ENCODE peak calls at places on chromosome 9, in six cellular contexts. One of them, this sample, is unnamed.

GRCh38 chr9:129623331-129623730 is 2.4 kb upstream of the C9orf50 start:
- DNase-seq in AG04450: no peak
- DNase-seq in NCI-H1092: no peak
- DNase-seq in glomerular endothelial cell: no peak
- DNase-seq in stimulated activated CD4-positive, alpha-beta T cell treated with anti-CD3 and anti-CD28 coated beads, Interleukin-1b, Interleukin-23, amount 100 ng/mL, for 1 hour: no peak
- DNase-seq in stimulated activated naive CD4-positive, alpha-beta T cell: no peak
- DNase-seq in this sample: no peak

GRCh38 chr9:129544766-129545165 is 76.1 kb downstream of the C9orf50 start:
- DNase-seq in AG04450: no peak
- DNase-seq in NCI-H1092: no peak
- DNase-seq in glomerular endothelial cell: no peak
- DNase-seq in stimulated activated CD4-positive, alpha-beta T cell treated with anti-CD3 and anti-CD28 coated beads, Interleukin-1b, Interleukin-23, amount 100 ng/mL, for 1 hour: no peak
- DNase-seq in stimulated activated naive CD4-positive, alpha-beta T cell: no peak
- DNase-seq in this sample: no peak

GRCh38 chr9:4382722-4383317 is 83.0 kb upstream of the GLIS3 start:
- DNase-seq in AG04450: no peak
- DNase-seq in NCI-H1092: no peak
- DNase-seq in glomerular endothelial cell: peak
- DNase-seq in stimulated activated CD4-positive, alpha-beta T cell treated with anti-CD3 and anti-CD28 coated beads, Interleukin-1b, Interleukin-23, amount 100 ng/mL, for 1 hour: no peak
- DNase-seq in stimulated activated naive CD4-positive, alpha-beta T cell: no peak
- DNase-seq in this sample: peak

GRCh38 chr9:136710543-136710942 is 1.8 kb upstream of the DIPK1B start:
- DNase-seq in AG04450: no peak
- DNase-seq in NCI-H1092: no peak
- DNase-seq in glomerular endothelial cell: no peak
- DNase-seq in stimulated activated CD4-positive, alpha-beta T cell treated with anti-CD3 and anti-CD28 coated beads, Interleukin-1b, Interleukin-23, amount 100 ng/mL, for 1 hour: no peak
- DNase-seq in stimulated activated naive CD4-positive, alpha-beta T cell: no peak
- DNase-seq in this sample: no peak

GRCh38 chr9:17477816-17478215 is 101.0 kb upstream of the SH3GL2 start:
- DNase-seq in AG04450: no peak
- DNase-seq in NCI-H1092: no peak
- DNase-seq in glomerular endothelial cell: no peak
- DNase-seq in stimulated activated CD4-positive, alpha-beta T cell treated with anti-CD3 and anti-CD28 coated beads, Interleukin-1b, Interleukin-23, amount 100 ng/mL, for 1 hour: no peak
- DNase-seq in stimulated activated naive CD4-positive, alpha-beta T cell: no peak
- DNase-seq in this sample: no peak

GRCh38 chr9:127503947-127504886 is 52.9 kb downstream of the LRSAM1 start:
- DNase-seq in AG04450: peak
- DNase-seq in NCI-H1092: peak
- DNase-seq in glomerular endothelial cell: no peak
- DNase-seq in stimulated activated CD4-positive, alpha-beta T cell treated with anti-CD3 and anti-CD28 coated beads, Interleukin-1b, Interleukin-23, amount 100 ng/mL, for 1 hour: peak
- DNase-seq in stimulated activated naive CD4-positive, alpha-beta T cell: peak
- DNase-seq in this sample: peak

GRCh38 chr9:83509372-83509771 is 28.8 kb downstream of the FRMD3 start:
- DNase-seq in AG04450: no peak
- DNase-seq in NCI-H1092: no peak
- DNase-seq in glomerular endothelial cell: no peak
- DNase-seq in stimulated activated CD4-positive, alpha-beta T cell treated with anti-CD3 and anti-CD28 coated beads, Interleukin-1b, Interleukin-23, amount 100 ng/mL, for 1 hour: no peak
- DNase-seq in stimulated activated naive CD4-positive, alpha-beta T cell: no peak
- DNase-seq in this sample: no peak

GRCh38 chr9:96209407-96210031 is 92.5 kb downstream of the HSD17B3 start:
- DNase-seq in AG04450: no peak
- DNase-seq in NCI-H1092: no peak
- DNase-seq in glomerular endothelial cell: no peak
- DNase-seq in stimulated activated CD4-positive, alpha-beta T cell treated with anti-CD3 and anti-CD28 coated beads, Interleukin-1b, Interleukin-23, amount 100 ng/mL, for 1 hour: no peak
- DNase-seq in stimulated activated naive CD4-positive, alpha-beta T cell: no peak
- DNase-seq in this sample: no peak

GRCh38 chr9:32966036-32966435 is 35.4 kb downstream of the APTX start:
- DNase-seq in AG04450: no peak
- DNase-seq in NCI-H1092: no peak
- DNase-seq in glomerular endothelial cell: no peak
- DNase-seq in stimulated activated CD4-positive, alpha-beta T cell treated with anti-CD3 and anti-CD28 coated beads, Interleukin-1b, Interleukin-23, amount 100 ng/mL, for 1 hour: no peak
- DNase-seq in stimulated activated naive CD4-positive, alpha-beta T cell: no peak
- DNase-seq in this sample: no peak

GRCh38 chr9:86945868-86946711 is 1.2 kb downstream of the GAS1 start:
- DNase-seq in AG04450: no peak
- DNase-seq in NCI-H1092: peak
- DNase-seq in glomerular endothelial cell: no peak
- DNase-seq in stimulated activated CD4-positive, alpha-beta T cell treated with anti-CD3 and anti-CD28 coated beads, Interleukin-1b, Interleukin-23, amount 100 ng/mL, for 1 hour: peak
- DNase-seq in stimulated activated naive CD4-positive, alpha-beta T cell: peak
- DNase-seq in this sample: peak

This sample was measured in naive thymus-derived CD4-positive, alpha-beta T cell.